ENCODE peak calls at places on chromosomes 12 and 14, in seven cellular contexts. G is GF-D8; Z is A172; L is CD8-positive, alpha-beta T cell; O is fibroblast of the aortic adventitia; R is RWPE1; Q is fibroblast of mammary gland. X is an unnamed sample.

GRCh38 chr12:31728917-31729640 is at the start of gene AMN1:
- DNase-seq in G (peak), Z (peak), L (peak), O (peak), R (peak), Q (peak), X (peak)

GRCh38 chr12:46468159-46468558 is 95.6 kb upstream of the SLC38A2 start:
- DNase-seq in G (no peak), Z (peak), L (no peak), O (no peak), R (peak), Q (no peak), X (no peak)

GRCh38 chr14:75249958-75250336 is 28.7 kb upstream of the FOS start:
- DNase-seq in G (no peak), Z (no peak), L (no peak), O (no peak), R (no peak), Q (peak), X (peak)

GRCh38 chr14:59262717-59263469 is 74.4 kb downstream of the DAAM1 start:
- DNase-seq in G (no peak), Z (no peak), L (no peak), O (no peak), R (no peak), Q (no peak), X (no peak)

GRCh38 chr14:103067231-103067954 is 10.0 kb upstream of the CDC42BPB start:
- DNase-seq in G (no peak), Z (peak), L (no peak), O (peak), R (peak), Q (peak), X (no peak)

GRCh38 chr14:75254381-75254821 is 24.2 kb upstream of the FOS start:
- DNase-seq in G (no peak), Z (no peak), L (no peak), O (no peak), R (peak), Q (no peak), X (no peak)

GRCh38 chr12:43338848-43339526 is 213.0 kb downstream of the ADAMTS20 start:
- DNase-seq in G (no peak), Z (peak), L (no peak), O (peak), R (peak), Q (peak), X (no peak)

GRCh38 chr12:93201990-93202389 is 175.7 kb upstream of the NUDT4 start:
- DNase-seq in G (no peak), Z (no peak), L (no peak), O (no peak), R (no peak), Q (no peak), X (no peak)

GRCh38 chr12:26017484-26018211 is 59.2 kb downstream of the RASSF8 start:
- DNase-seq in G (no peak), Z (peak), L (no peak), O (peak), R (no peak), Q (peak), X (peak)

GRCh38 chr12:2833810-2834209 is 1.0 kb downstream of the NRIP2 start:
- DNase-seq in G (no peak), Z (no peak), L (no peak), O (no peak), R (no peak), Q (no peak), X (no peak)

GRCh38 chr12:91072931-91073330 is 15.1 kb upstream of the KERA start:
- DNase-seq in G (no peak), Z (no peak), L (no peak), O (no peak), R (no peak), Q (no peak), X (no peak)

GRCh38 chr12:15527201-15527782 is 205.0 kb downstream of the PTPRO start:
- DNase-seq in G (no peak), Z (peak), L (no peak), O (peak), R (no peak), Q (peak), X (no peak)

GRCh38 chr14:105021656-105022275 is 883 bp upstream of the CDCA4 start:
- DNase-seq in G (no peak), Z (no peak), L (no peak), O (no peak), R (no peak), Q (peak), X (peak)

GRCh38 chr12:11705010-11705409 is 55.5 kb downstream of the ETV6 start:
- DNase-seq in G (no peak), Z (peak), L (no peak), O (peak), R (peak), Q (peak), X (no peak)

GRCh38 chr14:60178164-60178563 is 13.0 kb upstream of the DHRS7 start:
- DNase-seq in G (no peak), Z (no peak), L (no peak), O (no peak), R (no peak), Q (no peak), X (no peak)

GRCh38 chr14:67623114-67623513 is 3.4 kb downstream of the ARG2 start:
- DNase-seq in G (no peak), Z (peak), L (no peak), O (no peak), R (peak), Q (peak), X (no peak)

GRCh38 chr12:83057436-83057835 is 370.7 kb downstream of the TMTC2 start:
- DNase-seq in G (no peak), Z (no peak), L (no peak), O (no peak), R (no peak), Q (no peak), X (no peak)

GRCh38 chr12:647039-647712 is 16.1 kb downstream of the NINJ2 start:
- DNase-seq in G (no peak), Z (no peak), L (no peak), O (no peak), R (no peak), Q (no peak), X (no peak)

GRCh38 chr12:8556748-8557147 is 16.0 kb upstream of the CLEC4E start:
- DNase-seq in G (no peak), Z (no peak), L (no peak), O (peak), R (no peak), Q (no peak), X (no peak)

GRCh38 chr12:65603428-65604351 is 220.6 kb upstream of the HMGA2 start:
- DNase-seq in G (no peak), Z (peak), L (no peak), O (peak), R (peak), Q (peak), X (no peak)

GRCh38 chr14:32697114-32697513 is 241.6 kb upstream of the NPAS3 start:
- DNase-seq in G (no peak), Z (no peak), L (no peak), O (no peak), R (no peak), Q (no peak), X (no peak)

GRCh38 chr14:24960816-24961215 is 89.1 kb downstream of the STXBP6 start:
- DNase-seq in G (no peak), Z (no peak), L (no peak), O (peak), R (no peak), Q (peak), X (no peak)

GRCh38 chr14:21241218-21241819 is 27.9 kb downstream of the HNRNPC start:
- DNase-seq in G (no peak), Z (no peak), L (no peak), O (peak), R (no peak), Q (peak), X (no peak)

GRCh38 chr14:101781240-101782061 is 19.9 kb downstream of the PPP2R5C start:
- DNase-seq in G (no peak), Z (no peak), L (peak), O (peak), R (no peak), Q (peak), X (peak)

X was measured in GM13977.